ENCODE peak calls at places on chromosome 9, in five cellular contexts. D is mucosa of gallbladder; I is stimulated activated naive CD8-positive, alpha-beta T cell treated with anti-CD3 and anti-CD28 coated beads, Interleukin-15, Interleukin-2, amounts not matched to agents 100 U/mL and 50 U/mL, for 24 hours; L is psoas muscle; S is body of pancreas. U is an unnamed sample.

GRCh38 chr9:26361010-26361409 is 531.6 kb downstream of the CAAP1 start:
- DNase-seq in D (no peak), I (no peak), L (no peak), S (no peak), U (no peak)

GRCh38 chr9:77472646-77473045 is 175.5 kb downstream of the GNA14 start:
- DNase-seq in D (no peak), I (no peak), L (no peak), S (no peak), U (no peak)

GRCh38 chr9:121625590-121625989 is 25.8 kb upstream of the DAB2IP start:
- DNase-seq in D (peak), I (no peak), L (no peak), S (no peak), U (no peak)

GRCh38 chr9:92035146-92035545 is 80.1 kb downstream of the SPTLC1 start:
- DNase-seq in D (peak), I (no peak), L (no peak), S (no peak), U (no peak)

GRCh38 chr9:96417610-96418073 is 528 bp downstream of the ZNF367 start:
- DNase-seq in D (no peak), I (peak), L (peak), S (peak), U (peak)

GRCh38 chr9:87614402-87614801 is 111.5 kb upstream of the CTSL start:
- DNase-seq in D (no peak), I (no peak), L (no peak), S (no peak), U (no peak)

GRCh38 chr9:131738838-131739191 is 1.1 kb downstream of the RAPGEF1 start:
- DNase-seq in D (no peak), I (no peak), L (no peak), S (peak), U (no peak)

GRCh38 chr9:132319421-132320110 is 35.2 kb downstream of the SETX start:
- DNase-seq in D (no peak), I (no peak), L (no peak), S (no peak), U (no peak)

GRCh38 chr9:75918154-75918553 is 27.7 kb downstream of the PCSK5 start:
- DNase-seq in D (peak), I (no peak), L (no peak), S (no peak), U (no peak)

GRCh38 chr9:14400658-14400995 is 86.7 kb upstream of the NFIB start:
- DNase-seq in D (peak), I (no peak), L (peak), S (peak), U (no peak)

GRCh38 chr9:7592321-7593319 is 207.0 kb downstream of the DMAC1 start:
- DNase-seq in D (no peak), I (no peak), L (no peak), S (no peak), U (no peak)

GRCh38 chr9:28342815-28343338 is 769.6 kb upstream of the C9orf72 start:
- DNase-seq in D (no peak), I (no peak), L (no peak), S (no peak), U (no peak)

GRCh38 chr9:98892296-98892695 is 51.4 kb upstream of the COL15A1 start:
- DNase-seq in D (no peak), I (no peak), L (no peak), S (no peak), U (no peak)

GRCh38 chr9:133946840-133947486 is 45.2 kb downstream of the VAV2 start:
- DNase-seq in D (no peak), I (no peak), L (peak), S (peak), U (no peak)

GRCh38 chr9:106976772-106977171 is 113.8 kb downstream of the ZNF462 start:
- DNase-seq in D (no peak), I (no peak), L (no peak), S (no peak), U (no peak)

GRCh38 chr9:76608562-76609254 is 149.7 kb downstream of the GCNT1 start:
- DNase-seq in D (no peak), I (no peak), L (no peak), S (no peak), U (no peak)

GRCh38 chr9:92147030-92147853 is 32.0 kb upstream of the SPTLC1 start:
- DNase-seq in D (no peak), I (no peak), L (no peak), S (peak), U (no peak)

GRCh38 chr9:121055642-121056143 is 5.6 kb upstream of the C5 start:
- DNase-seq in D (no peak), I (no peak), L (no peak), S (peak), U (no peak)

GRCh38 chr9:129232839-129233568 is 54.9 kb upstream of the IER5L start:
- DNase-seq in D (no peak), I (no peak), L (no peak), S (no peak), U (no peak)

GRCh38 chr9:34010979-34011378 is 37.7 kb downstream of the UBAP2 start:
- DNase-seq in D (no peak), I (no peak), L (no peak), S (no peak), U (no peak)

GRCh38 chr9:136297016-136297691 is 6.7 kb downstream of the CCDC187 start:
- DNase-seq in D (peak), I (no peak), L (peak), S (peak), U (no peak)

GRCh38 chr9:24672336-24672735 is 126.6 kb upstream of the IZUMO3 start:
- DNase-seq in D (no peak), I (no peak), L (no peak), S (no peak), U (no peak)